ENCODE peak calls at places on chromosomes 1 and 21, in nine cellular contexts. G is heart right ventricle, R is prostate gland, J is left lung, P is GM20000, D is AG10803, A is GM12865, V is IMR-90, K is astrocyte of the spinal cord. E is an unnamed sample.

GRCh38 chr1:180229483-180230415 is at the start of gene LHX4:
- DNase-seq in J (peak), D (no peak), P (peak), V (no peak), R (no peak), G (no peak), A (peak), K (no peak), E (peak)

GRCh38 chr1:21604208-21604957 is 64.8 kb downstream of the RAP1GAP start:
- DNase-seq in J (no peak), V (peak), K (no peak), R (no peak), A (no peak), G (no peak), P (no peak), D (no peak), E (no peak)

GRCh38 chr1:189627427-189627826 is 850.2 kb downstream of the BRINP3 start:
- DNase-seq in V (no peak), G (no peak), P (no peak), A (no peak), D (no peak), R (no peak), J (no peak), K (no peak), E (no peak)

GRCh38 chr1:30977105-30977504 is 68.5 kb upstream of the SDC3 start:
- DNase-seq in V (peak), P (no peak), J (no peak), G (no peak), A (no peak), D (peak), K (peak), R (no peak), E (peak)

GRCh38 chr1:14543191-14543849 is 55.2 kb upstream of the KAZN start:
- DNase-seq in A (no peak), P (no peak), V (peak), K (no peak), J (no peak), R (no peak), G (no peak), D (peak), E (peak)

GRCh38 chr1:197614916-197615692 is 160.2 kb downstream of the DENND1B start:
- DNase-seq in K (peak), G (no peak), D (peak), V (peak), J (no peak), P (no peak), R (no peak), A (peak), E (peak)

GRCh38 chr1:219304227-219305226 is 130.8 kb downstream of the LYPLAL1 start:
- DNase-seq in P (no peak), J (no peak), K (peak), D (peak), V (peak), G (peak), A (no peak), R (no peak), E (peak)

GRCh38 chr21:41698071-41698470 is 68.8 kb downstream of the RIPK4 start:
- DNase-seq in V (no peak), D (no peak), A (no peak), K (no peak), G (no peak), J (no peak), P (no peak), R (no peak), E (no peak)

GRCh38 chr1:219324629-219325367 is 151.1 kb downstream of the LYPLAL1 start:
- DNase-seq in J (no peak), A (peak), G (no peak), V (peak), K (peak), P (no peak), D (peak), R (no peak), E (peak)

GRCh38 chr1:201391225-201391624 is 7.9 kb downstream of the LAD1 start:
- DNase-seq in J (no peak), K (no peak), V (no peak), D (no peak), P (no peak), A (no peak), G (no peak), R (no peak), E (no peak)

GRCh38 chr1:94130851-94131595 is 10.1 kb upstream of the ABCA4 start:
- DNase-seq in V (peak), J (no peak), D (peak), A (no peak), K (peak), P (no peak), G (no peak), R (no peak), E (peak)

GRCh38 chr1:80910426-80910825 is 890.3 kb upstream of the ADGRL2 start:
- DNase-seq in D (no peak), J (no peak), P (no peak), R (no peak), G (no peak), V (no peak), K (no peak), A (no peak), E (no peak)

GRCh38 chr1:234841710-234842231 is 231.8 kb upstream of the IRF2BP2 start:
- DNase-seq in J (no peak), R (no peak), D (peak), G (peak), K (no peak), A (peak), V (peak), P (peak), E (peak)

GRCh38 chr1:180269848-180270766 is 40.0 kb downstream of the LHX4 start:
- DNase-seq in V (no peak), R (no peak), G (no peak), D (no peak), P (no peak), A (no peak), J (no peak), K (no peak), E (peak)

GRCh38 chr1:3597599-3597964 is 13.7 kb downstream of the MEGF6 start:
- DNase-seq in V (no peak), G (no peak), D (no peak), K (no peak), R (no peak), J (no peak), A (peak), P (no peak), E (no peak)

GRCh38 chr1:17933991-17934390 is 173.6 kb upstream of the IGSF21 start:
- DNase-seq in J (no peak), G (no peak), K (no peak), D (no peak), P (no peak), R (no peak), V (no peak), A (no peak), E (no peak)

GRCh38 chr21:41662161-41662560 is 104.7 kb downstream of the RIPK4 start:
- DNase-seq in D (no peak), K (no peak), G (no peak), P (no peak), R (no peak), J (no peak), V (no peak), A (no peak), E (no peak)

GRCh38 chr1:43933386-43934278 is at the start of gene ARTN:
- DNase-seq in R (peak), V (no peak), K (no peak), P (no peak), J (peak), D (no peak), G (no peak), A (no peak), E (no peak)

GRCh38 chr1:233615571-233615970 is 1.7 kb downstream of the KCNK1 start:
- DNase-seq in V (no peak), G (no peak), A (no peak), K (no peak), J (no peak), P (no peak), D (no peak), R (no peak), E (no peak)

GRCh38 chr21:17644186-17644585 is 31.5 kb upstream of the BTG3 start:
- DNase-seq in P (no peak), K (no peak), D (no peak), V (no peak), A (no peak), R (no peak), G (no peak), J (no peak), E (no peak)

GRCh38 chr1:7315316-7315715 is 455.8 kb upstream of the VAMP3 start:
- DNase-seq in K (no peak), A (no peak), G (no peak), D (peak), V (peak), R (no peak), P (no peak), J (no peak), E (no peak)

GRCh38 chr1:48107516-48107915 is 110.3 kb upstream of the TRABD2B start:
- DNase-seq in K (no peak), J (no peak), R (no peak), A (peak), D (no peak), G (no peak), V (no peak), P (no peak), E (no peak)

GRCh38 chr1:2046225-2046917 is 3.8 kb upstream of the PRKCZ start:
- DNase-seq in R (peak), A (peak), G (peak), V (no peak), K (no peak), D (no peak), J (peak), P (peak), E (peak)

GRCh38 chr1:175725684-175726083 is 17.7 kb downstream of the TNR start:
- DNase-seq in D (no peak), V (peak), R (no peak), J (no peak), P (peak), G (peak), K (peak), A (peak), E (peak)

GRCh38 chr1:47194314-47194713 is 4.5 kb upstream of the PDZK1IP1 start:
- DNase-seq in V (no peak), K (no peak), A (no peak), G (no peak), P (no peak), J (no peak), D (no peak), R (no peak), E (no peak)

GRCh38 chr1:38489844-38490270 is 369.7 kb downstream of the RRAGC start:
- DNase-seq in G (no peak), P (peak), J (no peak), R (no peak), K (no peak), V (peak), A (peak), D (no peak), E (peak)

GRCh38 chr1:72936942-72937341 is 654.6 kb upstream of the NEGR1 start:
- DNase-seq in R (no peak), K (no peak), A (no peak), D (no peak), P (no peak), G (no peak), J (peak), V (no peak), E (no peak)

GRCh38 chr1:53319296-53320101 is 8.4 kb downstream of the LRP8 start:
- DNase-seq in P (no peak), D (no peak), R (no peak), G (no peak), A (no peak), V (no peak), J (peak), K (no peak), E (no peak)

GRCh38 chr1:53320646-53321045 is 7.2 kb downstream of the LRP8 start:
- DNase-seq in A (no peak), J (peak), K (no peak), G (no peak), D (no peak), R (no peak), V (no peak), P (no peak), E (no peak)

GRCh38 chr1:53321776-53322602 is 5.9 kb downstream of the LRP8 start:
- DNase-seq in K (no peak), V (no peak), P (no peak), A (no peak), J (peak), D (no peak), G (no peak), R (no peak), E (no peak)

GRCh38 chr1:53323316-53323715 is 4.6 kb downstream of the LRP8 start:
- DNase-seq in V (no peak), D (no peak), J (peak), K (no peak), P (no peak), A (no peak), G (no peak), R (no peak), E (no peak)

DNA sequence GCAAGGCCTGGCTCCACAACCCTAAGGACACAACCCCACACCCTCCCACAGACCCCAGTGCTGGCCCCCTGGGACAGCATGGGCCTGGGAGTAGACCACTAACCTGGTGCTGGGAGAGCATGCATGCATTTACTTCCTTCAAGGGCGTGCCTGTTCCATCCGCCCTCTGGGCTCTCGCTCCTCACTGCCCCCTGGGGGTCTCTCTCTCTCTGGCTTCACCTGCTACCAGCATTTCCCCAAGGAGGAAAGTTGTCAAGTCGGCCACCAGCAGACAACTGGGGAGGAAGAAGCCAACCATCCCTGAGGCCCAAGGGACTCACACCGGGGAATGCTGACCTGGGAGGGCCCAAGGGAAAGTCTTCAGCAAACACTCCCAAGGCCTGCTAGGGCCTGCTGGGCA is 6.5 kb downstream of the LRP8 start:
- DNase-seq in K (no peak), R (no peak), J (peak), A (peak), V (no peak), D (no peak), G (no peak), P (no peak), E (no peak)
- TF ChIP-seq CTCF in K (peak), R (no peak), J (no peak), A (peak), V (no peak), D (no peak), G (no peak), P (no peak), E (peak)

GRCh38 chr1:24952413-24952841 is 22.4 kb upstream of the RUNX3 start:
- DNase-seq in G (no peak), J (no peak), D (no peak), R (no peak), V (no peak), A (peak), P (no peak), K (no peak), E (no peak)
- TF ChIP-seq CTCF in G (no peak), J (no peak), D (no peak), R (no peak), V (no peak), A (peak), P (no peak), K (no peak), E (no peak)

GRCh38 chr1:12574757-12575139 is 43.3 kb downstream of the DHRS3 start:
- DNase-seq in D (no peak), R (no peak), P (no peak), A (no peak), J (no peak), V (no peak), G (no peak), K (no peak), E (no peak)
- TF ChIP-seq CTCF in D (no peak), R (no peak), P (no peak), A (no peak), J (no peak), V (no peak), G (no peak), K (no peak), E (no peak)

DNA sequence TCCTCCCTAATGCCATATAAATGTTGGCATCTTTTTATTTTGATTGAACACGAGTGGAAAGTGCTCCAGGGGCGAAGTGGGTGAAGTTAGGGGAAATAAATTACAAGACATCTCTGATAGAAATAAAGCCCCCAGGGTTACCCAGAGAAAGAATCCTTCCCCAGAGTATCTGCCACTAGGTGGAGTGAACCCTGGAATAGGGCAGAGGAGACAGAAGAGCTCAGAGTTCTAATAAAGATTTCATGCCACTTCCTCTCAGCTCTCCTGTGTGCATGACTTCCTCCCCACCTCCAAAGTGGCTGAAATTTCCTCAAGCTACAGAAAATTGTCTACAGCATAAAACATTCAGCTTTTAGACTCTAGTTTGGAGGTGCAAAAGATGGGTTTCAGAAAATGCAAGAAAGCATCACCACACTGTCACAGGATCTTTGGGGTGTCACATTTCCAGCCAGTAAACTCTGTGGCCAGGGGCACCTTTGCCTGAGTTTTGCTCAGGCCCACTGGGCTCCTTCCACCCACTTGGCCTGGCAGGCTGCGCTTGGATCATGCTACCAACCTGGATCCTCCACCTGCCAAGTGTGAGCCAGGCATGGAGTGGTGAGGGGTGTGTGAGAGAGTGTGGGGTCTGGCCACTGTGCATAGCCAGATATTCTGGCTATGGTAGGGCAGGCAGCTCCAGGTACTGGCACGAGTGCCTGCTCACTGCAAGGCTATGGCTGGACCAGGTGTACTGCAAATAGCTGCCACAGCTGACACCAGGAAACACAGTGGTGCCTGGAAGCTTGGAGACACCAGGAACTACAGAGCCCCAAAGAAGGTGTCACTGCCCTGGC is 208.8 kb upstream of the USP25 start:
- DNase-seq in V (peak), R (no peak), G (no peak), J (no peak), D (no peak), P (no peak), A (no peak), K (no peak), E (no peak)
- TF ChIP-seq CTCF in V (peak), R (no peak), G (no peak), J (no peak), D (peak), P (no peak), A (no peak), K (peak), E (peak)

DNA sequence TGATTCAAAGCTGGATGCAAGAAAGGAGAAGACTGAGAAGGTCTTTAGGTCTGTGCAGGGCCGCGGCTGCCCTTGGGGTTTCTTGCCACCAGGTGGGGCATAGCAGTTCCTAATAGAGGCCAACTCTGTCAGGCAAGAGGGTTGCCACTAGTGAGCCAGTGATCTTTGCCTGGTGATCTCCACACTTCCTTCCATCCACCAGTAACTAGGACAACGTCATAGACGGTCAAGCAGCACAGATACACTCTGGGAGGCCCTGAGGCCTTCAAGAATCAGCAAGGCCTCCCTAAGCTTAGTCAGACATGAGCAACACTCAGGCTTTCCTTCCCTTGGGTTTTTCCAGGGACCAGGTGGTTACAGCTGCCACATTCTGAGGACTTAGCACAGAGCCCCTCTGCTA is 32.9 kb upstream of the ATP2B4 start:
- DNase-seq in V (peak), A (peak), G (no peak), D (no peak), R (no peak), K (no peak), P (peak), J (peak), E (peak)
- TF ChIP-seq CTCF in V (no peak), A (peak), G (no peak), D (peak), R (no peak), K (peak), P (no peak), J (peak), E (peak)

DNA sequence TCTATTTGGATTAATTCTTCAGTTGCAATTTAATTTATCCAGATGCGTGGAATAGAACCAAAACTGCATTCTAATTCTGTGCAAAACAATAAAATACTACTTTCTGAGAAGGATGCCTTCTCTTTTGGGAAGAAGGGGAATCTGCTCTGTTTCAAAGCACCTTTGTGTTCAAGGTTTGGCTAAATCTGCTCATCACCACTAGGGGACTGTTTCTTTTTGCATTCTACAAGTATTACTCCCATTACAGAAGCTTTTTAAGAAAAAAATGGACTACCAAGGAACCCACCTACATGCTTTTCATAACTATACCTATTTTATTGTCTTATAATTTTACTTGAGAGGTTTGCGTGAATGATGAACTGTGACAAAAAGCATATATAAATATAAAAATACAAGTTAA is 18.2 kb downstream of the MRPS6 start:
- DNase-seq in K (no peak), R (no peak), A (peak), P (no peak), V (no peak), G (no peak), D (no peak), J (no peak), E (peak)
- TF ChIP-seq CTCF in K (peak), R (no peak), A (peak), P (no peak), V (no peak), G (peak), D (peak), J (no peak), E (peak)

E was measured in fibroblast of pulmonary artery.